ENCODE peak calls at places on chromosomes 6 and 20, in eight cellular contexts. B, H, N, M, O, A, S and Q are unnamed samples.

GRCh38 chr20:50245561-50246366 is 55.1 kb downstream of the CEBPB start:
- DNase-seq in H (no peak), O (peak; percentile 39), M (no peak), A (no peak), S (no peak), N (no peak), B (no peak), Q (no peak)

GRCh38 chr6:158042245-158042798 is 60.7 kb downstream of the SYNJ2 start:
- DNase-seq in B (no peak), O (no peak), A (no peak), S (no peak), H (no peak), N (no peak), M (no peak), Q (no peak)

GRCh38 chr6:56755040-56755439 is 112.4 kb upstream of the DST start:
- DNase-seq in N (no peak), H (no peak), B (no peak), M (no peak), O (no peak), A (no peak), S (no peak), Q (no peak)

GRCh38 chr20:54025166-54025835 is 45.1 kb downstream of the BCAS1 start:
- DNase-seq in M (no peak), H (no peak), A (no peak), S (no peak), N (no peak), B (no peak), O (no peak), Q (no peak)

GRCh38 chr6:43604174-43604573 is 24.9 kb downstream of the GTPBP2 start:
- DNase-seq in S (no peak), A (no peak), N (no peak), B (no peak), H (no peak), M (no peak), O (no peak), Q (no peak)

GRCh38 chr20:42741906-42742305 is 447.8 kb downstream of the PTPRT start:
- DNase-seq in N (no peak), B (no peak), A (no peak), M (no peak), O (no peak), S (no peak), H (no peak), Q (no peak)

GRCh38 chr6:155543141-155543870 is 87.7 kb upstream of the NOX3 start:
- DNase-seq in A (no peak), M (no peak), H (no peak), B (no peak), N (no peak), O (no peak), S (no peak), Q (no peak)

GRCh38 chr6:89321571-89321970 is 6.5 kb upstream of the GABRR2 start:
- DNase-seq in H (no peak), B (no peak), N (no peak), S (no peak), A (no peak), O (no peak), M (no peak), Q (no peak)

GRCh38 chr6:84805145-84805544 is 40.7 kb upstream of the TBX18 start:
- DNase-seq in O (no peak), H (no peak), M (no peak), N (no peak), A (no peak), B (no peak), S (no peak), Q (no peak)

GRCh38 chr6:107114872-107115694 is at the start of gene BEND3:
- DNase-seq in B (no peak), S (peak; percentile 52), M (no peak), H (peak; percentile 62), N (peak; percentile 55), O (no peak), A (peak; percentile 69), Q (no peak)

GRCh38 chr20:4613718-4614620 is 107.7 kb upstream of the PRND start:
- DNase-seq in N (peak; percentile 76), O (peak; percentile 70), H (peak; percentile 34), M (peak; percentile 93), S (peak; percentile 67), B (peak; percentile 33), A (no peak), Q (no peak)

GRCh38 chr20:5893052-5893451 is 57.3 kb downstream of the TRMT6 start:
- DNase-seq in H (no peak), B (no peak), N (no peak), S (no peak), A (no peak), O (no peak), M (no peak), Q (no peak)

GRCh38 chr6:79330723-79331122 is 96.2 kb upstream of the HMGN3 start:
- DNase-seq in O (no peak), M (no peak), N (no peak), S (no peak), A (no peak), H (no peak), B (no peak), Q (no peak)